ENCODE peak calls at places on chromosomes 16 and 17, in four cellular contexts. M, W, U and Q are unnamed samples.

GRCh38 chr17:42979511-42980273 is at the start of gene PTGES3L:
- DNase-seq in M (peak; percentile 69), W (peak; percentile 63), U (no peak), Q (peak; percentile 28)

GRCh38 chr17:37485938-37486570 is 3.6 kb upstream of the DUSP14 start:
- DNase-seq in M (no peak), W (no peak), U (no peak), Q (no peak)

GRCh38 chr17:73101031-73101430 is 8.5 kb upstream of the SLC39A11 start:
- DNase-seq in M (no peak), W (no peak), U (no peak), Q (no peak)

GRCh38 chr17:2815781-2816185 is 19.5 kb downstream of the RAP1GAP2 start:
- DNase-seq in M (no peak), W (no peak), U (no peak), Q (no peak)

GRCh38 chr17:10169274-10169673 is 29.1 kb downstream of the GAS7 start:
- DNase-seq in M (no peak), W (no peak), U (no peak), Q (no peak)

GRCh38 chr17:64940055-64940454 is 20.8 kb upstream of the LRRC37A3 start:
- DNase-seq in M (no peak), W (no peak), U (no peak), Q (no peak)

GRCh38 chr17:5758651-5759050 is 174.3 kb upstream of the NLRP1 start:
- DNase-seq in M (no peak), W (no peak), U (peak; percentile 83), Q (no peak)

GRCh38 chr16:49585143-49585542 is 211.5 kb downstream of the C16orf78 start:
- DNase-seq in M (no peak), W (no peak), U (no peak), Q (no peak)

GRCh38 chr17:79633937-79634813 is 23.3 kb upstream of the RBFOX3 start:
- DNase-seq in M (peak; percentile 7), W (peak; percentile 3), U (no peak), Q (no peak)

GRCh38 chr17:27572665-27573064 is 58.3 kb upstream of the LGALS9 start:
- DNase-seq in M (no peak), W (no peak), U (no peak), Q (no peak)

GRCh38 chr17:32100971-32101631 is 41.2 kb upstream of the RHOT1 start:
- DNase-seq in M (no peak), W (peak; percentile 39), U (no peak), Q (no peak)

GRCh38 chr16:56506941-56507340 is 12.9 kb downstream of the BBS2 start:
- DNase-seq in M (no peak), W (no peak), U (no peak), Q (no peak)

GRCh38 chr16:77383606-77384187 is 51.1 kb downstream of the ADAMTS18 start:
- DNase-seq in M (no peak), W (no peak), U (no peak), Q (no peak)

GRCh38 chr16:27657811-27658210 is 107.9 kb downstream of the KATNIP start:
- DNase-seq in M (no peak), W (no peak), U (no peak), Q (no peak)

GRCh38 chr16:48445782-48446533 is 60.7 kb upstream of the SIAH1 start:
- DNase-seq in M (no peak), W (no peak), U (no peak), Q (no peak)

GRCh38 chr17:42347198-42347597 is 41.0 kb downstream of the STAT3 start:
- DNase-seq in M (no peak), W (peak; percentile 44), U (peak; percentile 22), Q (peak; percentile 69)

GRCh38 chr16:56625140-56625942 is at the start of gene MT1E:
- DNase-seq in M (peak; percentile 88), W (peak; percentile 83), U (peak; percentile 77), Q (peak; percentile 50)

DNA sequence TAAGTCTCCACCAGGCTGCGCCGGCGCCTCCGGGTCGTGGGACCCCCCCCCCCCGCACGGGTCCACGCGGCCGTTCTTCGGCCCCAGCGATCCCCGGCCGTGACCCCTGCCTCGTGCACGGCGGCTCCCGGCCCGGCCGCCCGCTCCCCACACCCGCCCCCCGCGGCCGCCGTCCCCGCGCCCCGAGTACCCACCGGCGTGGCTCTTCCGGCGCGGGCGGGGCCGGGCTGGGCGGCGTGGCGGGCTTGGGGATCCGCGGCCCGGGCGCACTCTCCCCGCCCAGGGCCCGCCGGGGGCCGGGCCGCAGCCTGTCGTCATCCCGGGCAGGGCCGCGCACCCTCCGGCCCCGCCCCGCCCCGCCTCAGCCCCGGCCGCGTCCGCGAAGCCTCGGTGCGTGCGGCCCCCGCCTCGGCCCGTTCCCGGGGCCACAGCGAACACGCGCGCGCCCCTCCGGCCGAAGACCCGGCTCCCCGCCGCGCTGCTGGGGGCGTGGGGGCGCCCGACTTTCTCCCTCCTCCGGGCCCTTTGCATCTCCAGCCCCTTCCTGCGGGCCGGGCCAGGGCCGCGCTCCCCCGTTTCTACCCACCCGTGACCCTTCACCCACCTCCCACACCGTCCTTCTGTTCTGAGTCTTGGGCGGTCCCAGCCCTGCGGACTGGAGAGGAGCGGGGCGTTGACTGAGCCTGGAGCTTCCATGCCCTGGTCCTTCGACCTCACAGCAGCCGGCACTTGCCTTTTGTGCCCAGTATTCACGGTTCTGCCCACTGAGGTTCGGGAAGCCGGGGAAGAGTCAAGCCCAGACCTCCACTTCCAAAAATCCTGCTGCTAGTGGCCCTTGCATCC is 859 bp downstream of the MYO1C start:
- DNase-seq in M (peak; percentile 75), W (peak; percentile 84), U (no peak), Q (no peak)
- H3K4me1 ChIP-seq in M (peaks cover 89% of the 10 kb centered on the region), W (peaks cover 65% of the 10 kb centered on the region), U (peaks cover 21% of the 10 kb centered on the region), Q (peaks cover 21% of the 10 kb centered on the region)

DNA sequence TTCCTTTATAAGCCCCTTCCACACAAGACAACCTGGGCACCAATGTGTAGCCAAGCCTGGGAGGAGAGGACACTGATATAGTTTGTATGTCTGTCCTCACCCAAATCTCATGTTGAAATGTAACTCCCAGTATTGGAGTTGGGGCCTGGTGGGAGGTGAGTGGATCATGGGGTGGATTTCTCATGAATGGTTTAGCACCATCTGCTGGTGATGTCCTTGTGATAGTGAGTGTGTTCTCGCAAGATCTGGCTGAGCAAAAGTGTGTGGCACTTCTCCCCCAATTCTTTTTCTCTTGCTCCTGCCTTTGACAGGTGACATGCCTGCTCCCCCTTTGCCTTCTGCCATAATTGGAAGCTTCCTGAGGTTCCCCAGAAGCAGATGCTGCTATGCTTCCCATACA is 135.8 kb downstream of the USP31 start:
- DNase-seq in M (no peak), W (no peak), U (peak; percentile 19), Q (no peak)
- TF ChIP-seq CTCF in M (no peak), W (no peak), U (peak; percentile 36), Q (no peak)

DNA sequence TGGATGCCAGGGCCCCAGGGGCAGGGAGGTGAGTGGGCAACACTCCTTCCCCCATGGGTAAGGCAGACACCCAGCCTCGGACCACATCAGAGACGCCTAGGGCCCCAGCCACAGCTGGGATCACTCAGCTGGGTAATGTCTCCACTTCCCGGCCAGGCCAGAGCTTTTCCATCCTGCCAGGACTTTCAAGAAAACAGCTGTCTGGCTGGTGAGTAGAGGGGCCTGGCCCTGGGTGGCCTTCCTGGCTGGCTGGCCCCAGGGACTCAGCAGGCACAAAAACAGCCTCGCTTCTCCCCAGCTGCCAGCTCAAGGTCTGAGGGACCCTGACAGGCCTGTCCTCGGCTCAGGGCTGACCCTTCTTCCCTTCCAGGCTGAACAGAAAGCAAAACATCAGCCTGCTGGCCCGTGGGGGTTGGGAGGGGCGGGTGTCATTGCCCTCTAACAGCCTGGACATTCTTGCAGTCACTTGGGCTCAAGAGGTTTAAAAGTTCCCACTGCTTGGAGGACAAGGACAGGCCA is 45.3 kb upstream of the JPH3 start:
- DNase-seq in M (peak; percentile 36), W (no peak), U (no peak), Q (no peak)
- TF ChIP-seq POLR2AphosphoS5 in M (peak; percentile 77), W (peak; percentile 50), U (no peak), Q (no peak)

GRCh38 chr16:66871840-66872239 is 8.5 kb upstream of the PDP2 start:
- DNase-seq in M (no peak), W (peak; percentile 79), U (no peak), Q (no peak)

GRCh38 chr16:66872927-66873684 is 7.2 kb upstream of the PDP2 start:
- DNase-seq in M (peak; percentile 96), W (peak; percentile 94), U (peak; percentile 89), Q (peak; percentile 74)

GRCh38 chr16:66872524-66872923 is 7.8 kb upstream of the PDP2 start:
- DNase-seq in M (no peak), W (no peak), U (no peak), Q (no peak)

GRCh38 chr16:66873685-66874055 is 6.6 kb upstream of the PDP2 start:
- DNase-seq in M (no peak), W (no peak), U (no peak), Q (no peak)

DNA sequence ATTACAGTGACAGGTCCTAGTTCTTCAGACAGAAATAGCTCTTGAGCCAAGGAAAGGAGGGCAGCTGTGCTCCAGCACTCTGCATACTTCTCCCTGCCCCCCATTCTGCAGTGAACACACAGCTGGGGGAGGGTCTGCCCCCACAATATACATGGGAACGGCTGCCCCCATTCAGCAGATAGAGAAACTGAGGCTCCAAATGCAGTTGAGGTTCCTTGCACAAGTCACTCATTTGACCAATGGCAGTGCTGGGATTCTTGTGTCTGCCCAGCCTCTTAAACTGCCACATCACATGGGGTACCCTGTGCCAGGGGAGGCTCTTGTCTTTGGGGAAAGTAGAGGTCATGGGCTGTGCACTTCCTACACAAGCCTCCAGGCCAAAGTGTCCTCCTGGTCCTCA is 10.9 kb upstream of the PDP2 start:
- DNase-seq in M (no peak), W (no peak), U (no peak), Q (no peak)
- H3K4me1 ChIP-seq in M (peaks cover 15% of the 10 kb centered on the region), W (peaks cover 25% of the 10 kb centered on the region), U (peaks cover 11% of the 10 kb centered on the region), Q (no peaks in the 10 kb centered on the region)

GRCh38 chr17:74960739-74961342 is 11.7 kb downstream of the HID1 start:
- DNase-seq in M (peak; percentile 62), W (peak; percentile 57), U (peak; percentile 54), Q (no peak)
- TF ChIP-seq CTCF in M (no peak), W (peak; percentile 69), U (peak; percentile 67), Q (peak; percentile 28)

GRCh38 chr16:3038256-3038655 is 1.5 kb upstream of the BICDL2 start:
- DNase-seq in M (peak; percentile 76), W (peak; percentile 79), U (no peak), Q (peak; percentile 74)
- TF ChIP-seq POLR2AphosphoS5 in M (no peak), W (no peak), U (no peak), Q (peak; percentile 40)

GRCh38 chr17:29697371-29697770 is 74.7 kb upstream of the CORO6 start:
- DNase-seq in M (no peak), W (no peak), U (no peak), Q (no peak)

GRCh38 chr17:29694923-29695563 is 72.3 kb upstream of the CORO6 start:
- DNase-seq in M (no peak), W (no peak), U (no peak), Q (no peak)

GRCh38 chr17:29698837-29699236 is 76.1 kb upstream of the CORO6 start:
- DNase-seq in M (no peak), W (no peak), U (no peak), Q (no peak)

GRCh38 chr17:29698019-29698777 is 75.5 kb upstream of the CORO6 start:
- DNase-seq in M (no peak), W (no peak), U (no peak), Q (no peak)

DNA sequence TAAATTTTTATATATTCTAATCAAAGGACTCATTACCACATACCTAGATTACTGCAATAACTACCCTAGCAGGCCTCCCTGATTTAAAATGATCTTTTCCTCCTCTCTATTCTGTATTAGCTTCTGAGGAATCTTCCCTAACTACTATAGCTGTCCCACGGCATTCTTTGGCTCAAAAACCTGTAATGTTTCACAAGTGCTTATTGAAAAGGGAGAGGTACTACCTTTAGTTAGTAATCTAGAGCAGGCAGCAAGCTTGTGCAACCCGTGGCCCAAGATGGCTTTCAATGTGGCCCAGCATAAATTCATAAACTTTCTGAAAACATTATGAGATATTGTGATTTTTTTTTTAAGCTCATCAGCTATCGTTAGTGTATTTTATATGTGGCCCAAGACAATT is 71.0 kb upstream of the CORO6 start:
- DNase-seq in M (no peak), W (no peak), U (no peak), Q (no peak)
- H3K4me1 ChIP-seq in M (peaks cover 16% of the 10 kb centered on the region), W (no peaks in the 10 kb centered on the region), U (no peaks in the 10 kb centered on the region), Q (peaks cover 2% of the 10 kb centered on the region)